ENCODE peak calls at places on chromosome 11, in eight cellular contexts. Q, J, P, M, U, G, B and I are unnamed samples.

GRCh38 chr11:796565-797299 is 1.3 kb downstream of the SLC25A22 start:
- DNase-seq in Q (no peak), J (no peak), P (peak), M (no peak), U (no peak), G (no peak), B (no peak), I (no peak)

GRCh38 chr11:35305670-35306382 is 113.5 kb downstream of the SLC1A2 start:
- DNase-seq in Q (no peak), J (no peak), P (peak), M (peak), U (peak), G (peak), B (peak), I (peak)

GRCh38 chr11:93248602-93249001 is 50.8 kb upstream of the SLC36A4 start:
- DNase-seq in Q (no peak), J (no peak), P (no peak), M (peak), U (no peak), G (peak), B (no peak), I (no peak)

GRCh38 chr11:111514216-111515031 is at the start of gene HOATZ:
- DNase-seq in Q (no peak), J (no peak), P (peak), M (no peak), U (peak), G (no peak), B (no peak), I (no peak)

GRCh38 chr11:108496643-108497256 is 1.4 kb downstream of the POGLUT3 start:
- DNase-seq in Q (no peak), J (no peak), P (no peak), M (peak), U (no peak), G (no peak), B (no peak), I (no peak)

GRCh38 chr11:134126197-134126822 is 57.4 kb downstream of the JAM3 start:
- DNase-seq in Q (peak), J (peak), P (peak), M (peak), U (no peak), G (no peak), B (no peak), I (peak)

GRCh38 chr11:75014129-75014528 is 25.4 kb downstream of the NEU3 start:
- DNase-seq in Q (no peak), J (peak), P (no peak), M (peak), U (no peak), G (no peak), B (no peak), I (peak)

GRCh38 chr11:85742873-85743275 is 56.9 kb upstream of the CCDC89 start:
- DNase-seq in Q (no peak), J (no peak), P (no peak), M (no peak), U (no peak), G (no peak), B (no peak), I (no peak)

GRCh38 chr11:17351171-17351509 is 460 bp upstream of the NCR3LG1 start:
- DNase-seq in Q (no peak), J (no peak), P (no peak), M (no peak), U (no peak), G (no peak), B (no peak), I (no peak)

GRCh38 chr11:30914143-30914762 is 328.1 kb upstream of the MPPED2 start:
- DNase-seq in Q (peak), J (no peak), P (peak), M (peak), U (peak), G (peak), B (no peak), I (peak)

GRCh38 chr11:64224891-64225607 is 937 bp downstream of the TRPT1 start:
- DNase-seq in Q (no peak), J (no peak), P (no peak), M (peak), U (no peak), G (no peak), B (peak), I (no peak)

GRCh38 chr11:19676508-19677379 is 35.9 kb upstream of the NAV2 start:
- DNase-seq in Q (no peak), J (no peak), P (no peak), M (no peak), U (no peak), G (no peak), B (no peak), I (peak)

GRCh38 chr11:9138612-9139579 is 47.5 kb upstream of the SCUBE2 start:
- DNase-seq in Q (no peak), J (peak), P (peak), M (peak), U (no peak), G (no peak), B (no peak), I (peak)